ENCODE peak calls at places on chromosomes 4 and X, in nine cellular contexts. E is stimulated activated CD8-positive, alpha-beta memory T cell treated with anti-CD3 and anti-CD28 coated beads, Interleukin-7, amount 100 ng/mL, for 1 hour; A is HEK293T; C is OCI-M1; V is Jurkat, Clone E6-1; D is M059J; P is GM13977; N is sciatic nerve; U is GM23248. J is an unnamed sample.
A peak's percentile ranks its signal among the peaks of the same experiment; 100 is the strongest.

GRCh38 chr4:147195386-147195785 is 249.7 kb upstream of the TTC29 start:
- DNase-seq in A (no peak), C (no peak), E (no peak), D (no peak), N (no peak), V (no peak), U (no peak), P (no peak), J (no peak)

GRCh38 chr4:56958111-56958517 is 19.3 kb downstream of the NOA1 start:
- DNase-seq in N (peak; percentile 92), P (no peak), E (no peak), A (peak; percentile 46), V (no peak), D (peak; percentile 77), C (peak; percentile 8), U (peak; percentile 99), J (peak; percentile 96)

GRCh38 chr4:152156448-152156847 is 379.4 kb downstream of the FBXW7 start:
- DNase-seq in C (no peak), N (no peak), V (no peak), D (no peak), A (no peak), E (no peak), P (no peak), U (peak; percentile 52), J (no peak)

GRCh38 chrX:108735087-108735679 is 1.2 kb downstream of the IRS4 start:
- DNase-seq in E (no peak), P (peak; percentile 33), D (no peak), N (no peak), C (no peak), U (no peak), V (no peak), A (peak; percentile 28), J (no peak)

GRCh38 chr4:20512053-20512810 is 188.0 kb upstream of the PACRGL start:
- DNase-seq in N (no peak), D (no peak), A (no peak), U (no peak), P (no peak), V (no peak), E (no peak), C (peak; percentile 68), J (no peak)

GRCh38 chr4:42167709-42168108 is 15.3 kb upstream of the BEND4 start:
- DNase-seq in C (no peak), N (no peak), P (peak; percentile 78), V (no peak), U (no peak), D (peak; percentile 42), E (no peak), A (no peak), J (no peak)

GRCh38 chr4:14856076-14856926 is 146.0 kb upstream of the CPEB2 start:
- DNase-seq in V (no peak), A (no peak), D (peak; percentile 98), U (peak; percentile 98), C (peak; percentile 92), P (peak; percentile 66), E (no peak), N (peak; percentile 62), J (peak; percentile 87)

GRCh38 chr4:93132631-93133030 is 695.9 kb upstream of the ATOH1 start:
- DNase-seq in A (no peak), C (no peak), U (no peak), V (no peak), N (no peak), D (no peak), E (no peak), P (no peak), J (no peak)

GRCh38 chr4:162498168-162498567 is 334.4 kb upstream of the FSTL5 start:
- DNase-seq in U (no peak), C (peak; percentile 51), D (no peak), A (no peak), E (no peak), P (no peak), V (no peak), N (no peak), J (no peak)

J was measured in sigmoid colon.